ENCODE peak calls at places on chromosomes 3 and 15, in six cellular contexts. E is mucosa of descending colon, M is HFFc6, C is activated B cell treated with CpG ODN at 0.5 μM for 24 hours, X is fibroblast of lung, S is PC-9. N is an unnamed sample.

GRCh38 chr15:93362821-93363220 is 273.8 kb upstream of the RGMA start:
- DNase-seq in X (no peak), S (no peak), M (no peak), E (no peak), C (no peak), N (no peak)

GRCh38 chr15:91476861-91477260 is 376.6 kb upstream of the SLCO3A1 start:
- DNase-seq in E (no peak), S (no peak), M (no peak), X (no peak), C (no peak), N (no peak)

GRCh38 chr3:14879161-14879888 is 60.6 kb downstream of the FGD5 start:
- DNase-seq in S (no peak), E (peak), M (no peak), X (peak), C (no peak), N (no peak)

GRCh38 chr3:139832998-139833397 is 102.0 kb upstream of the CLSTN2 start:
- DNase-seq in M (no peak), S (no peak), C (no peak), X (no peak), E (no peak), N (no peak)

GRCh38 chr3:156723182-156723619 is 48.8 kb downstream of the TIPARP start:
- DNase-seq in M (peak), S (no peak), C (no peak), X (no peak), E (no peak), N (no peak)

GRCh38 chr15:77709135-77709886 is 76.6 kb upstream of the LINGO1 start:
- DNase-seq in M (no peak), S (no peak), E (no peak), X (no peak), C (no peak), N (no peak)

GRCh38 chr15:66621491-66622467 is 56.0 kb upstream of the LCTL start:
- DNase-seq in M (no peak), X (no peak), E (no peak), S (no peak), C (no peak), N (no peak)

GRCh38 chr3:8734137-8734878 is 706 bp downstream of the CAV3 start:
- DNase-seq in E (no peak), C (no peak), X (no peak), M (no peak), S (peak), N (no peak)

GRCh38 chr3:4322635-4323034 is 19.5 kb downstream of the SETMAR start:
- DNase-seq in M (peak), S (no peak), X (peak), C (no peak), E (no peak), N (peak)

GRCh38 chr3:152331018-152331541 is 62.4 kb downstream of the MBNL1 start:
- DNase-seq in S (peak), M (peak), X (peak), E (no peak), C (no peak), N (no peak)

GRCh38 chr15:66802087-66803001 is 100.3 kb downstream of the SMAD6 start:
- DNase-seq in X (peak), E (no peak), C (no peak), M (peak), S (peak), N (no peak)

GRCh38 chr15:68957686-68958085 is 27.4 kb downstream of the SPESP1 start:
- DNase-seq in C (no peak), S (no peak), X (no peak), M (no peak), E (no peak), N (no peak)

GRCh38 chr15:22887157-22887951 is 48.9 kb downstream of the NIPA2 start:
- DNase-seq in S (no peak), M (peak), C (no peak), E (no peak), X (peak), N (no peak)

GRCh38 chr3:38479431-38480092 is 16.6 kb upstream of the EXOG start:
- DNase-seq in M (peak), S (peak), C (no peak), X (peak), E (no peak), N (no peak)

GRCh38 chr15:77851086-77851485 is 218.4 kb upstream of the LINGO1 start:
- DNase-seq in E (no peak), M (no peak), C (no peak), S (no peak), X (no peak), N (no peak)

GRCh38 chr15:57485869-57486268 is 105.8 kb upstream of the MYZAP start:
- DNase-seq in S (peak), E (no peak), X (peak), C (no peak), M (peak), N (no peak)

GRCh38 chr15:100124936-100125626 is 216.7 kb downstream of the ADAMTS17 start:
- DNase-seq in C (no peak), X (no peak), E (no peak), S (no peak), M (no peak), N (no peak)

GRCh38 chr3:125431391-125431790 is 56.3 kb upstream of the ZNF148 start:
- DNase-seq in X (no peak), M (peak), C (no peak), E (no peak), S (no peak), N (no peak)

GRCh38 chr15:52527898-52528464 is 699 bp downstream of the MYO5A start:
- DNase-seq in S (peak), C (no peak), E (no peak), X (peak), M (peak), N (no peak)

GRCh38 chr3:133568294-133569014 is 5.0 kb upstream of the CDV3 start:
- DNase-seq in C (no peak), X (peak), S (peak), M (peak), E (no peak), N (no peak)

GRCh38 chr3:168249048-168249538 is 153.4 kb upstream of the GOLIM4 start:
- DNase-seq in M (no peak), S (no peak), C (no peak), E (no peak), X (peak), N (no peak)

GRCh38 chr3:47794585-47794984 is 8.4 kb upstream of the DHX30 start:
- DNase-seq in E (no peak), X (no peak), C (no peak), S (no peak), M (no peak), N (no peak)

GRCh38 chr3:47804571-47804970 is 1.6 kb downstream of the DHX30 start:
- DNase-seq in C (no peak), S (no peak), E (no peak), M (no peak), X (no peak), N (no peak)

GRCh38 chr3:47802734-47803477 is at the start of gene DHX30:
- DNase-seq in E (peak), C (peak), S (peak), X (peak), M (peak), N (no peak)

GRCh38 chr3:47803478-47804025 is 614 bp downstream of the DHX30 start:
- DNase-seq in C (no peak), X (no peak), E (no peak), M (no peak), S (no peak), N (no peak)

GRCh38 chr3:47799733-47800132 is 3.2 kb upstream of the DHX30 start:
- DNase-seq in C (no peak), S (no peak), E (no peak), X (no peak), M (no peak), N (no peak)
- TF ChIP-seq CTCF in C (no peak), S (peak), E (no peak), X (no peak), M (peak), N (peak)

GRCh38 chr3:83946554-83946953 is 1012.2 kb upstream of the CADM2 start:
- DNase-seq in E (no peak), X (no peak), M (no peak), C (no peak), S (no peak), N (no peak)
- TF ChIP-seq CTCF in E (no peak), X (no peak), M (no peak), C (no peak), S (no peak), N (peak)

GRCh38 chr3:195558602-195559001 is 15.5 kb upstream of the PPP1R2 start:
- DNase-seq in E (no peak), S (peak), C (no peak), X (peak), M (no peak), N (peak)
- TF ChIP-seq CTCF in E (peak), S (peak), C (no peak), X (peak), M (peak), N (peak)

GRCh38 chr15:71647479-71647792 is 162.9 kb upstream of the NR2E3 start:
- DNase-seq in M (no peak), E (no peak), X (peak), C (no peak), S (no peak), N (no peak)

GRCh38 chr15:71649894-71650293 is 160.5 kb upstream of the NR2E3 start:
- DNase-seq in X (peak), E (no peak), C (no peak), M (no peak), S (no peak), N (peak)

GRCh38 chr15:71646767-71647478 is 163.4 kb upstream of the NR2E3 start:
- DNase-seq in M (no peak), S (no peak), C (no peak), X (no peak), E (no peak), N (no peak)

GRCh38 chr15:71650603-71651002 is 159.8 kb upstream of the NR2E3 start:
- DNase-seq in E (no peak), C (no peak), S (no peak), X (no peak), M (no peak), N (no peak)

GRCh38 chr15:71648095-71648494 is 162.3 kb upstream of the NR2E3 start:
- DNase-seq in E (no peak), S (no peak), X (no peak), C (no peak), M (no peak), N (no peak)
- TF ChIP-seq CTCF in E (no peak), S (no peak), X (no peak), C (no peak), M (no peak), N (no peak)

DNA sequence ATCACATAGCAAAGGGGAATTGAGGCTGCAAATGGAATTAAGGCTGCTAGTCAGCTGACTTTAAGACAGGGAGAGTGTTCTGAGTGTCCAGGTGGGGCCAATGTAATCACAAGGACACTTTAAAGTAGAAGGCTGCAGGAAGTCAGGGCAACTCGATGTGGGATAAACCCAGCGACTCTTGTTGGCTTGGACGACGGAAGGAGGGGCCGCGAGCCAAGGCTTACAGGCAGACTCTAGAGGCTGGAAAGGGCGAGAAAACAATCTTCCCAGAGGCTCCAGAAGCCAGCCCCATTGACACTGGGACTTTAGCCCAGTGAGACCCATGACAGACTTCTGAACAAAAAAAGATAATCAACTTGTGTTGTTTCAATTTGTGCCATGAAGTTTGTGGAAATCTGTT is 12.9 kb upstream of the MUSTN1 start:
- DNase-seq in X (no peak), C (no peak), E (no peak), S (no peak), M (no peak), N (no peak)
- TF ChIP-seq CTCF in X (no peak), C (no peak), E (no peak), S (no peak), M (no peak), N (no peak)

DNA sequence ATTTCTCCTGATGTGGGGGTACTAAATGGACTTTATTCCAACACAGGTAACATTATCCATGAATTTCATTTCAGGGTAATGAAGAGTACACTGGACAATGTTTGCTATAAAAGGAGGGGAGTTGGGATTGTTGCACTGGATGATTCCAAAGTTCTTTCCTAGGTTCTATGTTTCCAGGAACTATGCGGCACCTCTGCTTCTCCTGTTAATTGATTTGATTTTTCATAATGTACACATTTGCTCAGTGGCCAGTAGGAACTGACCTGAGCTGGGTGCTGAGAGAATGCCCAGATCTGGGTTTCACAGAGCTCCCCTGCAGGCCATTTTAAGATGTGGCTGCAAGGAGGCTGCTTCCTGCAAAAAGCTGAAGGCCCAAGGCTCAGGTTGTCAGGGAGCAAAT is 171.7 kb downstream of the KLF13 start:
- DNase-seq in M (peak), C (no peak), S (no peak), E (no peak), X (no peak), N (no peak)
- TF ChIP-seq CTCF in M (no peak), C (no peak), S (no peak), E (no peak), X (no peak), N (no peak)